ENCODE peak calls at places on chromosome 22, in six cellular contexts. F is IMR-90, G is K562, W is A549, E is SK-N-SH, D is GM12878. S is an unnamed sample.

GRCh38 chr22:44259366-44260215 is 53.2 kb downstream of the SHISAL1 start:
- DNase-seq in D (no peak), W (no peak), F (no peak), E (no peak), G (no peak), S (no peak)

GRCh38 chr22:18983120-18983651 is 47.1 kb upstream of the PRODH start:
- DNase-seq in W (no peak), G (peak), F (no peak), E (no peak), D (no peak), S (no peak)

GRCh38 chr22:48491451-48491941 is 1336.2 kb downstream of the BRD1 start:
- DNase-seq in E (no peak), W (peak), F (no peak), G (no peak), D (no peak), S (no peak)

GRCh38 chr22:23533328-23533762 is 46.7 kb downstream of the IGLL1 start:
- DNase-seq in E (peak), F (peak), W (peak), D (no peak), G (peak), S (peak)

GRCh38 chr22:19663821-19664325 is 50.4 kb upstream of the SEPTIN5 start:
- DNase-seq in D (no peak), F (peak), W (no peak), E (peak), G (peak), S (no peak)

GRCh38 chr22:44037519-44038370 is 13.6 kb downstream of the PARVB start:
- DNase-seq in D (no peak), G (no peak), F (peak), E (no peak), W (peak), S (no peak)

GRCh38 chr22:49660321-49660720 is 167.4 kb downstream of the BRD1 start:
- DNase-seq in E (no peak), G (no peak), F (no peak), D (no peak), W (no peak), S (no peak)

GRCh38 chr22:44823806-44824205 is 71.4 kb downstream of the ARHGAP8 start:
- DNase-seq in F (no peak), D (no peak), W (no peak), E (no peak), G (no peak), S (no peak)

GRCh38 chr22:17717708-17718107 is 56.6 kb downstream of the BID start:
- DNase-seq in G (no peak), F (peak), W (no peak), E (no peak), D (no peak), S (no peak)

GRCh38 chr22:47631571-47632102 is 869.2 kb downstream of the TBC1D22A start:
- DNase-seq in D (no peak), F (no peak), E (peak), W (no peak), G (peak), S (no peak)

GRCh38 chr22:23837496-23837859 is 1.3 kb downstream of the DERL3 start:
- DNase-seq in W (no peak), D (no peak), G (no peak), E (peak), F (no peak), S (no peak)

GRCh38 chr22:19149047-19149883 is 827 bp downstream of the GSC2 start:
- DNase-seq in W (no peak), G (peak), F (no peak), D (no peak), E (peak), S (no peak)

GRCh38 chr22:20581503-20582170 is 74.2 kb downstream of the MED15 start:
- DNase-seq in E (no peak), D (no peak), G (peak), F (no peak), W (no peak), S (no peak)

GRCh38 chr22:46846154-46846831 is 83.8 kb downstream of the TBC1D22A start:
- DNase-seq in D (no peak), W (no peak), E (no peak), F (peak), G (no peak), S (no peak)

GRCh38 chr22:17964647-17965046 is 59.7 kb downstream of the MICAL3 start:
- DNase-seq in D (peak), F (no peak), W (no peak), E (no peak), G (no peak), S (no peak)

GRCh38 chr22:20205964-20206708 is 55.3 kb upstream of the CCDC188 start:
- DNase-seq in G (peak), W (peak), E (no peak), D (peak), F (peak), S (peak)

GRCh38 chr22:44181033-44181911 is 547 bp downstream of the PARVG start:
- DNase-seq in E (no peak), G (no peak), W (no peak), F (no peak), D (no peak), S (no peak)

GRCh38 chr22:32355760-32356159 is 1.9 kb upstream of the RFPL3 start:
- DNase-seq in D (no peak), W (no peak), G (no peak), E (no peak), F (no peak), S (peak)

GRCh38 chr22:22154068-22154467 is 90.5 kb upstream of the VPREB1 start:
- DNase-seq in D (no peak), G (no peak), W (no peak), E (no peak), F (no peak), S (no peak)

GRCh38 chr22:31332886-31333285 is 13.3 kb downstream of the PATZ1 start:
- DNase-seq in D (no peak), W (no peak), E (no peak), F (peak), G (no peak), S (no peak)

GRCh38 chr22:20244744-20245576 is 23.2 kb downstream of the RTN4R start:
- DNase-seq in D (no peak), E (peak), F (no peak), G (peak), W (no peak), S (no peak)

GRCh38 chr22:25232301-25232700 is 12.9 kb downstream of the CRYBB2 start:
- DNase-seq in W (no peak), G (no peak), F (peak), E (no peak), D (no peak), S (no peak)

GRCh38 chr22:33000342-33001280 is 57.6 kb downstream of the SYN3 start:
- DNase-seq in G (peak), D (no peak), W (peak), E (peak), F (peak), S (peak)

GRCh38 chr22:49995413-49996191 is 17.0 kb downstream of the IL17REL start:
- DNase-seq in W (no peak), E (peak), F (no peak), G (no peak), D (no peak), S (no peak)

DNA sequence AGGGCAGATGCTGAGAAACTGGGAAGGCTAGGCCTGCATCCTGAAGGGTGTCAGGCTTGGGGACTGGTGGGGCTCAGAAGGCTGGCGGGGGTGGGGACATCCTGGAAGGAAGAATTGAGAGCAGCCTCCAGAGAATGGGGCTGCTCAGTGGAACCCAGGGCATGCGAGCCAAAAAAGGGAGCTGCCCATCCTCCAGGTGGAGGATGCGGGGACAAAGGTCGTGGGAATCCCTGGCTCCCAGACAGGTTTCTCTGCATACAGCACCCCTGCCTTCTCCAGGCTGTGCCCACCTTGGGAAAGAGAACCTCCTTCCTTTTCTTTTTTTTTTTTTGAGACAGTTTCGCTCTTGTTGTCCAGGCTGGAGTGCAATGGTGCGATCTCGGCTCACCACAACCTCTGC is 40.9 kb upstream of the ARFGAP3 start:
- DNase-seq in G (no peak), F (no peak), D (no peak), W (no peak), E (no peak), S (no peak)
- TF ChIP-seq SMC3 in G (no peak), F (no peak), D (no peak), W (no peak), E (no peak), S (no peak)

DNA sequence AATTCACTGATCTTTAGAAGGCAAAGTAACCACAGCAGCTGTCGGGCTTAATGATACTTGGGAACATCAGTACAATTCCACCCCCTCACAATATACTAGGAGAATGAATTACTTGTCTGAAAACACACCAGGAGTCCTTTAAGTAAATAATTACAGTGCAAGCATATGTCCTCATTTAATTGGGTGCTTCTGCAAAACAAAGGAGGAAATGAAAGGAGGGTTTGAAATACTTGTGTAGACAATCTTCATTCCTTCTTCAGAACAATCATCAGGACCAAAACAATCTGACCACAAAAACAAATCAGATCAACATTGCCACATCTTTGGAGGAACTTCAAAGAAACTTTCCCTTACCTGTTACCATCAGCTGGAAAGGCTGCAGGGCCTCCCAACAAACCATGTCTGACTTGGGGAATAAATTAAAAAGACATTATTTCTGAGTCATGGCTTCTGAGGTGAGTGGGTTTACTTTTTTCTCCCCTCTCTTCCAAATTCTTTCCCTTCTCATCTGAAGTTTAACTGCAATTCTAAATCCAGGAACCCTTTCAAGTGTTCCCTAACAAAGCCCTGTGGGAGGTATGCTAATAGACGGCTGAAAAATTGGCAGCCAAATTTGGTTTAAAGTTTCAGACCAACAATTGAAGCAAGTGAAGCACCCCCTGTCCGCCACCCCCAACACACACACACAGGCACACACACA is 12.5 kb upstream of the CCDC117 start:
- DNase-seq in G (no peak), F (peak), E (no peak), D (peak), W (no peak), S (peak)
- TF ChIP-seq SMC3 in G (no peak), F (no peak), E (no peak), D (no peak), W (no peak), S (no peak)

GRCh38 chr22:38205261-38206128 is 3.7 kb downstream of the MAFF start:
- DNase-seq in W (no peak), G (no peak), F (peak), D (no peak), E (no peak), S (no peak)
- TF ChIP-seq SMC3 in W (no peak), G (no peak), F (no peak), D (no peak), E (no peak), S (no peak)

GRCh38 chr22:29060251-29060650 is 1.4 kb downstream of the C22orf31 start:
- DNase-seq in D (no peak), F (no peak), E (no peak), W (no peak), G (no peak), S (no peak)

GRCh38 chr22:29056472-29056871 is 5.2 kb downstream of the C22orf31 start:
- DNase-seq in W (no peak), G (no peak), D (no peak), E (no peak), F (no peak), S (no peak)

GRCh38 chr22:29065468-29066190 is 4.0 kb upstream of the C22orf31 start:
- DNase-seq in D (no peak), E (no peak), F (no peak), W (no peak), G (no peak), S (no peak)

GRCh38 chr22:29060931-29061330 is 700 bp downstream of the C22orf31 start:
- DNase-seq in D (no peak), E (no peak), G (no peak), F (no peak), W (no peak), S (no peak)

DNA sequence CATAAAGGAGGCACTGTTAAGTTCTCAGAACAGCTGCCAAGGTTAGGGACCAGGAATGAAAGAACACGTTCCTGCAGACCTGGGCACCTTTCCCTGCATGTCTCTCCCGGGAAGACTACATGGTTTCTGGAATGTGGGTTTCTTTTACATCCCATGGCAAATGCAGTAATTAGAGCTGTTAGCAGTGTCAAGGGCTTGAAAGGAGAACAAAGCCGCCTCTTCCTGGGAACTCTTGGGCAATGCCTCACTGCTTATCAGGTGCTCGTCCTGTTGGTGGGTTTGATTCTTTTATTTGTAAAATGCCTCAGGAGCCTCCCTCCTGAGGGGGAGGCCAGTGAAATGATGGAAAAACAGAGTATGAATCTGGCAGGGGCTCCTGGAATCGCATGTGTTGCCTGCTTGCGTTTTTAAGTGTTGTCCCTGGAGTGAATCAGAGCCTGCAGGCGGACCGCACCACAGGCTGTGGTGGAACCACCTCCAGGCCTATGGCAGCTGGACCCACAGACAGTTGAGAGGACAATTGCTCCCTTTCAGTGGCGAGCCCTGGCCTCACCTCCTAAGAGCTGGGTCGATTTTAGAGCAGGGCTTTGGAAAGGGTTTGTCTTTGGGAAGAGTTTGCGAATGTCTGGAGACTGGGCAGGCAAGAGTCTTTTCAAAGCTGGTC is 787 bp upstream of the C22orf31 start:
- DNase-seq in W (no peak), D (no peak), F (no peak), G (no peak), E (no peak), S (peak)
- TF ChIP-seq SMC3 in W (no peak), D (no peak), F (no peak), G (no peak), E (no peak), S (no peak)

GRCh38 chr22:16586170-16586569 is 6.4 kb downstream of the CCT8L2 start:
- DNase-seq in E (no peak), W (no peak), G (peak), F (no peak), D (no peak), S (no peak)

GRCh38 chr22:16586991-16587390 is 5.6 kb downstream of the CCT8L2 start:
- DNase-seq in W (no peak), D (no peak), G (no peak), F (no peak), E (no peak), S (no peak)
- TF ChIP-seq SMC3 in W (no peak), D (no peak), G (no peak), F (no peak), E (no peak), S (no peak)

DNA sequence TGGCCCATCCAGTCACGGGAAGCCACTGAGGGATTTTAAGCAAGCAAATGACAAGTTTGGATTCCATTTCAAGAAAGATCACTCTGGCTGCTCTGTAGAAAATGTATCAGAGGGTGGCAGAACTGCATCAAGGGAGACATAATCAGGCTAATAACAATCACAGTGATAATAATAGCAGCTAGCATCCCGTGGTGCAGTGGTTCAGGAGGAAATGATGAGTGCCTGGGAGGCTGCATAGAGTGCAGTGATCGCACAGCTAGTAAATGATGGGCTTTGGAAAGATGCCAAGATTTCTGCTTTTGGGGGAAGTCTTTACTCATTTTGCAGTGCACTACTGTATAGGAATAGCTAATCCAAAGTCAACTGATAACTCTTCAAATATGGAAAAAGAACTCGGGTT is 35.8 kb downstream of the TNRC6B start:
- DNase-seq in G (no peak), E (peak), W (no peak), D (no peak), F (no peak), S (no peak)
- TF ChIP-seq SMC3 in G (no peak), E (no peak), W (no peak), D (no peak), F (no peak), S (no peak)

GRCh38 chr22:29061773-29062172 is at the start of gene C22orf31:
- DNase-seq in W (no peak), D (no peak), F (peak), G (no peak), E (no peak), S (no peak)
- TF ChIP-seq SMC3 in W (no peak), D (no peak), F (no peak), G (no peak), E (no peak), S (no peak)

GRCh38 chr22:37128555-37129281 is 19.2 kb upstream of the TMPRSS6 start:
- DNase-seq in F (no peak), W (no peak), G (no peak), E (no peak), D (no peak), S (no peak)

GRCh38 chr22:37126882-37127281 is 17.4 kb upstream of the TMPRSS6 start:
- DNase-seq in W (peak), F (no peak), G (peak), D (no peak), E (peak), S (no peak)

GRCh38 chr22:37123649-37124048 is 14.1 kb upstream of the TMPRSS6 start:
- DNase-seq in F (no peak), D (no peak), G (peak), E (peak), W (no peak), S (no peak)

GRCh38 chr22:37127350-37127878 is 17.9 kb upstream of the TMPRSS6 start:
- DNase-seq in W (no peak), D (no peak), G (no peak), E (no peak), F (no peak), S (no peak)

GRCh38 chr22:37126383-37126782 is 16.9 kb upstream of the TMPRSS6 start:
- DNase-seq in G (peak), E (no peak), F (no peak), D (no peak), W (no peak), S (peak)
- TF ChIP-seq SMC3 in G (no peak), E (no peak), F (no peak), D (no peak), W (no peak), S (no peak)

GRCh38 chr22:30016596-30016995 is 63.7 kb upstream of the HORMAD2 start:
- DNase-seq in D (no peak), G (no peak), W (no peak), F (peak), E (no peak), S (no peak)

GRCh38 chr22:30014244-30014643 is 66.0 kb upstream of the HORMAD2 start:
- DNase-seq in F (no peak), G (no peak), E (no peak), D (no peak), W (no peak), S (no peak)

GRCh38 chr22:30015846-30016245 is 64.4 kb upstream of the HORMAD2 start:
- DNase-seq in G (no peak), F (peak), E (no peak), W (no peak), D (no peak), S (no peak)

GRCh38 chr22:30017375-30017774 is 62.9 kb upstream of the HORMAD2 start:
- DNase-seq in F (peak), W (no peak), D (no peak), E (no peak), G (no peak), S (no peak)

GRCh38 chr22:30015229-30015797 is 65.0 kb upstream of the HORMAD2 start:
- DNase-seq in D (no peak), G (no peak), F (peak), E (no peak), W (no peak), S (no peak)
- TF ChIP-seq SMC3 in D (no peak), G (no peak), F (no peak), E (no peak), W (no peak), S (no peak)